ENCODE peak calls at places on chromosome 15, in eight cellular contexts. B is stimulated activated CD4-positive, alpha-beta T cell treated with anti-CD3 and anti-CD28 coated beads, Interleukin-12 subunit alpha, Interleukin-12 subunit beta, amount 100 ng/mL, for 4 hours; D is breast epithelium; V is SIG-M5; J is AG08395; I is GM12864; S is GM04504; K is endothelial cell. C is an unnamed sample.

GRCh38 chr15:73682597-73683090 is 1.5 kb upstream of the CD276 start:
- DNase-seq in B (no peak), D (no peak), V (no peak), J (no peak), I (no peak), S (no peak), K (no peak), C (no peak)

GRCh38 chr15:63752075-63752684 is 81.6 kb downstream of the HERC1 start:
- DNase-seq in B (no peak), D (no peak), V (no peak), J (peak), I (peak), S (peak), K (peak), C (peak)

GRCh38 chr15:78055923-78056713 is 21.4 kb downstream of the TBC1D2B start:
- DNase-seq in B (no peak), D (no peak), V (no peak), J (peak), I (no peak), S (no peak), K (peak), C (no peak)

GRCh38 chr15:54803139-54803808 is 393.5 kb downstream of the RSL24D1 start:
- DNase-seq in B (no peak), D (no peak), V (peak), J (no peak), I (peak), S (no peak), K (no peak), C (no peak)

GRCh38 chr15:85730001-85730820 is 64.5 kb downstream of the KLHL25 start:
- DNase-seq in B (no peak), D (no peak), V (no peak), J (peak), I (no peak), S (no peak), K (peak), C (no peak)

GRCh38 chr15:66099950-66100671 is 153.4 kb downstream of the MEGF11 start:
- DNase-seq in B (no peak), D (no peak), V (no peak), J (no peak), I (no peak), S (no peak), K (no peak), C (no peak)

GRCh38 chr15:35753486-35753885 is 207.5 kb upstream of the DPH6 start:
- DNase-seq in B (no peak), D (no peak), V (no peak), J (peak), I (no peak), S (peak), K (no peak), C (no peak)

GRCh38 chr15:63083541-63083940 is 38.1 kb upstream of the LACTB start:
- DNase-seq in B (no peak), D (no peak), V (no peak), J (no peak), I (no peak), S (no peak), K (no peak), C (no peak)

GRCh38 chr15:42508263-42508690 is 12.8 kb downstream of the SNAP23 start:
- DNase-seq in B (no peak), D (no peak), V (no peak), J (peak), I (no peak), S (no peak), K (no peak), C (no peak)

GRCh38 chr15:63381301-63382192 is at the start of gene CA12:
- DNase-seq in B (peak), D (no peak), V (no peak), J (peak), I (no peak), S (no peak), K (peak), C (no peak)

GRCh38 chr15:66997212-66997611 is 68.2 kb upstream of the SMAD3 start:
- DNase-seq in B (no peak), D (no peak), V (no peak), J (peak), I (no peak), S (peak), K (no peak), C (peak)

GRCh38 chr15:101025116-101025885 is 106.1 kb downstream of the LRRK1 start:
- DNase-seq in B (no peak), D (no peak), V (no peak), J (no peak), I (no peak), S (no peak), K (no peak), C (no peak)

GRCh38 chr15:95684693-95685115 is 645.8 kb upstream of the NR2F2 start:
- DNase-seq in B (no peak), D (no peak), V (no peak), J (peak), I (no peak), S (peak), K (no peak), C (no peak)

C was measured in amniotic stem cell.